ENCODE peak calls at places on chromosomes 6 and 20, in eight cellular contexts. G is psoas muscle, L is mesendoderm, P is GM23248, T is lung, Y is lower lobe of right lung, A is ovary, H is coronary artery. R is an unnamed sample.

GRCh38 chr6:168606722-168607121 is 165.7 kb downstream of the SMOC2 start:
- DNase-seq in G (no peak), L (no peak), P (no peak), T (no peak), Y (no peak), A (no peak), H (peak), R (no peak)

GRCh38 chr6:161417712-161418457 is 144.0 kb upstream of the AGPAT4 start:
- DNase-seq in G (peak), L (peak), P (peak), T (no peak), Y (no peak), A (peak), H (no peak), R (peak)

GRCh38 chr6:56346958-56347357 is 99.6 kb upstream of the COL21A1 start:
- DNase-seq in G (no peak), L (peak), P (peak), T (no peak), Y (no peak), A (no peak), H (no peak), R (no peak)

GRCh38 chr6:82015526-82015925 is 232.0 kb downstream of the IBTK start:
- DNase-seq in G (no peak), L (no peak), P (no peak), T (no peak), Y (no peak), A (no peak), H (no peak), R (no peak)

GRCh38 chr20:41185013-41185757 is 47.8 kb downstream of the PLCG1 start:
- DNase-seq in G (peak), L (no peak), P (no peak), T (no peak), Y (peak), A (no peak), H (peak), R (no peak)

GRCh38 chr6:153800580-153800979 is 238.5 kb upstream of the OPRM1 start:
- DNase-seq in G (no peak), L (no peak), P (no peak), T (no peak), Y (no peak), A (no peak), H (no peak), R (no peak)

GRCh38 chr20:25025091-25025861 is 32.7 kb downstream of the ACSS1 start:
- DNase-seq in G (no peak), L (no peak), P (no peak), T (no peak), Y (no peak), A (no peak), H (no peak), R (no peak)

GRCh38 chr20:58236612-58237317 is 8.3 kb upstream of the ANKRD60 start:
- DNase-seq in G (peak), L (peak), P (peak), T (peak), Y (peak), A (peak), H (no peak), R (peak)

GRCh38 chr6:73548458-73549446 is 27.9 kb upstream of the EEF1A1 start:
- DNase-seq in G (no peak), L (no peak), P (peak), T (no peak), Y (no peak), A (no peak), H (no peak), R (no peak)

GRCh38 chr6:75128881-75129570 is 76.8 kb downstream of the COL12A1 start:
- DNase-seq in G (no peak), L (no peak), P (peak), T (no peak), Y (no peak), A (no peak), H (no peak), R (peak)

GRCh38 chr6:170182781-170183120 is 108.1 kb downstream of the DLL1 start:
- DNase-seq in G (no peak), L (no peak), P (no peak), T (no peak), Y (no peak), A (no peak), H (no peak), R (no peak)

GRCh38 chr20:25984933-25985332 is 288.3 kb upstream of the ZNF337 start:
- DNase-seq in G (peak), L (no peak), P (peak), T (no peak), Y (peak), A (peak), H (no peak), R (peak)

GRCh38 chr6:14146459-14147096 is 29.0 kb downstream of the CD83 start:
- DNase-seq in G (no peak), L (no peak), P (no peak), T (no peak), Y (no peak), A (no peak), H (no peak), R (no peak)

GRCh38 chr20:52859156-52859887 is 112.8 kb upstream of the TSHZ2 start:
- DNase-seq in G (no peak), L (peak), P (peak), T (no peak), Y (no peak), A (no peak), H (no peak), R (peak)

GRCh38 chr6:225121-225721 is 67.1 kb upstream of the DUSP22 start:
- DNase-seq in G (no peak), L (no peak), P (no peak), T (no peak), Y (peak), A (no peak), H (no peak), R (no peak)

GRCh38 chr6:39365281-39366074 is 43.0 kb upstream of the KCNK16 start:
- DNase-seq in G (no peak), L (no peak), P (peak), T (no peak), Y (no peak), A (no peak), H (peak), R (no peak)

GRCh38 chr6:154537486-154537885 is 27.0 kb upstream of the CNKSR3 start:
- DNase-seq in G (no peak), L (peak), P (no peak), T (no peak), Y (no peak), A (no peak), H (no peak), R (no peak)

GRCh38 chr20:63228786-63229185 is 6.9 kb upstream of the BIRC7 start:
- DNase-seq in G (no peak), L (peak), P (no peak), T (no peak), Y (no peak), A (no peak), H (no peak), R (no peak)

GRCh38 chr6:86537311-86537861 is 399.9 kb upstream of the HTR1E start:
- DNase-seq in G (no peak), L (no peak), P (no peak), T (no peak), Y (no peak), A (no peak), H (no peak), R (no peak)

GRCh38 chr6:34912715-34913464 is 23.8 kb downstream of the ANKS1A start:
- DNase-seq in G (no peak), L (no peak), P (peak), T (no peak), Y (no peak), A (no peak), H (no peak), R (no peak)

GRCh38 chr6:145841668-145842067 is 27.1 kb upstream of the FBXO30 start:
- DNase-seq in G (no peak), L (no peak), P (no peak), T (no peak), Y (no peak), A (no peak), H (no peak), R (no peak)

GRCh38 chr6:145845557-145845956 is 31.0 kb upstream of the FBXO30 start:
- DNase-seq in G (no peak), L (peak), P (no peak), T (no peak), Y (no peak), A (no peak), H (no peak), R (no peak)

GRCh38 chr6:145848555-145848954 is 34.0 kb upstream of the FBXO30 start:
- DNase-seq in G (no peak), L (no peak), P (no peak), T (no peak), Y (no peak), A (no peak), H (no peak), R (no peak)

GRCh38 chr6:145842693-145843546 is 28.3 kb upstream of the FBXO30 start:
- DNase-seq in G (no peak), L (no peak), P (peak), T (no peak), Y (no peak), A (no peak), H (no peak), R (peak)

DNA sequence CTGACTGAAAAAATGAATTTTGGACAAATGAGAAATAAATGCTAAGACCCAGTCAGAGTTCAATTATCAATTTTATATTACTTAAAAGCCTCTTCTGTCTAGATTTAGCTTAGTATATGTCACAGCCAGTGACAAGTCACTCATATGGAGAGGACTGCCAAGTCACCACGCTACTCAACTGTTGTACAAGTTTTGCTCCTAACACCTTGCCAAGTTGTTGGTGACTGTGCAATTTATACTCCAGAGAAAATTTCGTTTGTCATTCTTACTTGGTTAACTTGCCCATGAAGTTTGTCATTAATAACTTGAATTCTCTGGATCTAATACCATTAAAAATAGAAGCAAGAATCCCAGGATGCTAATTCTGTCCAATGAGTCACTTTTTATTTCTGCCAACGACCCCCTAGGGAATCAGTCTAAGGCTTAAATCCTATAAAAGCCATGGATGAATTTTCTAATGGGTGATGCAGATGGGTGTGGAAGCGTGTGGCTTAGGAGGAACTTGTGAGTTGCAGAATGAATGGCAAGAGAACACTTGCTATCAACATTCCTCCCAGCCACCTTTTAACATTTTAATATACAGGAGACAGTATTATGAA is 30.4 kb upstream of the FBXO30 start:
- DNase-seq in G (no peak), L (no peak), P (peak), T (no peak), Y (no peak), A (no peak), H (no peak), R (no peak)
- H3K27ac ChIP-seq in G (peak), L (no peak), P (no peak), T (no peak), Y (no peak), A (no peak), H (no peak), R (no peak)

GRCh38 chr6:7910654-7911344 is at the start of gene TXNDC5:
- DNase-seq in G (peak), L (peak), P (peak), T (peak), Y (peak), A (peak), H (peak), R (peak)
- H3K27ac ChIP-seq in G (peak), L (no peak), P (peak), T (peak), Y (peak), A (peak), H (peak), R (peak)

GRCh38 chr6:43740961-43741764 is 28.8 kb upstream of the VEGFA start:
- DNase-seq in G (no peak), L (no peak), P (no peak), T (no peak), Y (no peak), A (no peak), H (peak), R (no peak)
- H3K27ac ChIP-seq in G (no peak), L (no peak), P (no peak), T (no peak), Y (no peak), A (no peak), H (no peak), R (no peak)

DNA sequence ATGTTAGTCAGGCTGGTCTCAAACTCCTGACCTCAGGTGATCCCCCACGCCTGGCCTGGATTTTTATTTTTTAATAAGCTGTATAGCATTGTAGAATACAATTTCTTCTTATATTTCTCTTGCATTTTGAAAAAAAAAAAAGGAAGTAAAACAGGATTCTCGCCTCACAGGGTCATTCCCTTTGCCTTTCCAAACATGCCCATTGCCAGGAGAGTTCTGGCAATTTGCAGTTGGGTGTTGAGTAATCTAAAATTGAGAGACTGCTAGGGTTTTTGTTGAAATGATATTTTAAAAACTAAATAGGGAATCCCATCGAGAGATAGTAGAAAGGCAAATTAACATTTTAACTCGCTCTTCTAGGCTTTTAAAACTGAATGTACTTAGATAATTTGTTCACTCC is 196.1 kb downstream of the JARID2 start:
- DNase-seq in G (no peak), L (no peak), P (no peak), T (no peak), Y (no peak), A (no peak), H (no peak), R (no peak)
- H3K27ac ChIP-seq in G (peak), L (no peak), P (peak), T (no peak), Y (no peak), A (peak), H (no peak), R (no peak)

GRCh38 chr6:158058156-158058723 is 76.6 kb downstream of the SYNJ2 start:
- DNase-seq in G (no peak), L (no peak), P (peak), T (no peak), Y (no peak), A (no peak), H (no peak), R (peak)

GRCh38 chr6:158056804-158057203 is 75.1 kb downstream of the SYNJ2 start:
- DNase-seq in G (no peak), L (no peak), P (no peak), T (no peak), Y (no peak), A (no peak), H (no peak), R (no peak)

GRCh38 chr6:158056355-158056754 is 74.7 kb downstream of the SYNJ2 start:
- DNase-seq in G (no peak), L (no peak), P (no peak), T (no peak), Y (no peak), A (no peak), H (no peak), R (no peak)

GRCh38 chr6:158059108-158059507 is 77.4 kb downstream of the SYNJ2 start:
- DNase-seq in G (no peak), L (no peak), P (no peak), T (no peak), Y (no peak), A (no peak), H (peak), R (no peak)

GRCh38 chr6:158057213-158057987 is 75.7 kb downstream of the SYNJ2 start:
- DNase-seq in G (no peak), L (no peak), P (peak), T (no peak), Y (no peak), A (no peak), H (peak), R (peak)
- H3K27ac ChIP-seq in G (peak), L (no peak), P (peak), T (no peak), Y (no peak), A (no peak), H (peak), R (no peak)

DNA sequence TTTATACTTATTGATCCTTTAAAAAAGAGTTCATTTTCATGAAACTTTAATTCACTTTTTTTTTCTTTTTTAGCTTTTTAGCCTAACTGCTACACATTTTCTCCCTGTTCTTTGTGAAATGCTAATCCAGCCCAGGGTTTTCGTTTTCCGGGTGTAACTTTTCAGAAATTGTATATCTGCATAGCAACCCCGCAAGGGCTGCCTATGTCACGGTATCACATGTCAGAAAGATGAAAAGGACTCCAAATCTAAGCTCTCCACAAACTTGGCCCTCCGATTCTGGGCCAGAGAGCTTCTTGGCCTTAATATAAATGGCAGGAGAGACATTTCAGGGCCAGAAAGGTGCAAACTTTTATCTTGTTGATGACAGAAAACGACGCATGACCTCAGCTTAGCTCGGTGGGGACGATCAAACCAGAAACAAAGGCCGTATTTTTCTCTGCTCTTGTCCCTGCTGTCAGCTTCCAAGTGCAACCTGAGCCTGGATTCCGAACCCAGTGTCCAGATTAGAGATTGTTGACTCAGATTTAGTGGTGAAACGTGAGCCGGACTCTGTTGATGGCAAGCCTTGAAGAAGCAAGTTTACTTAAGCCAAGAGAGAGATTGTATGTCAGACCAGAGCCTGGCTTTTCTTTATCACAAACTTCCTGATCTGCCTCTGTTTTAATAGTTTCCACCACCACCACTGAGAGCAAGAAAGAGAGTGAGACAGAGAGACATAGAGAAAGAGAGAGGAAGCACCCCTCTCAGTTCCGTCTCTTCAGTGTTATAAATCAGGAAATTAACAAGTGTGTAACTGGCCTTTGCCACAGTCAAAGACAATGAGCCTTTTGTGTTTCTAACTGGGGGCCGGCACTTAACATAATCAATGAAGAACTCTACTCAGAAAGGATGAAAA is 157.8 kb downstream of the SCML4 start:
- DNase-seq in G (peak), L (no peak), P (no peak), T (no peak), Y (no peak), A (no peak), H (no peak), R (peak)
- H3K27ac ChIP-seq in G (peak), L (no peak), P (no peak), T (no peak), Y (no peak), A (peak), H (no peak), R (peak)

R was measured in cardiac muscle cell.